ENCODE peak calls at places on chromosomes 16 and 17, in ten cellular contexts. V is GM20000; Z is fibroblast of the conjunctiva; D is fibroblast of pulmonary artery; R is mammary epithelial cell; N is A549; F is naive thymus-derived CD8-positive, alpha-beta T cell; J is sciatic nerve; I is stimulated activated CD8-positive, alpha-beta memory T cell treated with anti-CD3 and anti-CD28 coated beads, Interleukin-15, amount 100 ng/mL, for 24 hours; O is stimulated activated CD4-positive, alpha-beta T cell treated with anti-CD3 and anti-CD28 coated beads, Interleukin-1b, Interleukin-23, amount 100 ng/mL, for 24 hours. E is an unnamed sample.

GRCh38 chr16:19517424-19518089 is 4.3 kb downstream of the GDE1 start:
- DNase-seq in R (peak; percentile 79), I (no peak), J (no peak), F (no peak), N (peak; percentile 35), V (no peak), D (no peak), Z (no peak), O (no peak), E (no peak)

GRCh38 chr17:17606416-17607000 is 15.0 kb upstream of the PEMT start:
- DNase-seq in D (no peak), J (no peak), O (no peak), V (no peak), F (no peak), R (no peak), N (no peak), I (no peak), Z (no peak), E (no peak)

GRCh38 chr16:69406780-69407331 is 17.6 kb upstream of the CYB5B start:
- DNase-seq in J (no peak), V (no peak), F (no peak), I (no peak), Z (no peak), N (peak; percentile 92), R (no peak), D (no peak), O (no peak), E (no peak)

GRCh38 chr17:9225305-9226101 is 204.2 kb downstream of the NTN1 start:
- DNase-seq in F (no peak), D (no peak), J (no peak), Z (no peak), O (no peak), R (no peak), V (no peak), N (no peak), I (no peak), E (no peak)

GRCh38 chr17:33667052-33667509 is 374.0 kb upstream of the ASIC2 start:
- DNase-seq in F (no peak), O (no peak), J (no peak), D (no peak), N (peak; percentile 5), I (no peak), V (no peak), Z (no peak), R (no peak), E (peak; percentile 63)

GRCh38 chr17:61809816-61810392 is 53.4 kb downstream of the BRIP1 start:
- DNase-seq in O (no peak), F (no peak), N (no peak), R (peak; percentile 52), I (no peak), D (peak; percentile 79), Z (peak; percentile 48), V (no peak), J (no peak), E (no peak)

GRCh38 chr17:68004201-68004600 is 7.9 kb upstream of the C17orf58 start:
- DNase-seq in R (no peak), V (no peak), O (no peak), J (no peak), N (no peak), F (no peak), Z (no peak), D (no peak), I (no peak), E (no peak)

GRCh38 chr17:8393470-8394231 is 4.0 kb downstream of the RNF222 start:
- DNase-seq in N (no peak), D (no peak), R (peak; percentile 84), I (no peak), V (no peak), O (no peak), J (no peak), Z (no peak), F (peak; percentile 26), E (peak; percentile 41)

GRCh38 chr16:15970202-15970601 is 20.8 kb downstream of the ABCC1 start:
- DNase-seq in Z (no peak), O (no peak), J (no peak), F (no peak), I (no peak), V (no peak), D (no peak), N (peak; percentile 72), R (no peak), E (no peak)

GRCh38 chr17:68346448-68346847 is 55.2 kb downstream of the ARSG start:
- DNase-seq in R (no peak), I (peak; percentile 33), J (no peak), F (peak; percentile 53), V (peak; percentile 51), D (no peak), O (peak; percentile 59), N (no peak), Z (no peak), E (no peak)

GRCh38 chr17:50708050-50709000 is 611 bp upstream of the ANKRD40 start:
- DNase-seq in J (peak; percentile 44), R (no peak), V (peak; percentile 23), Z (no peak), I (no peak), N (peak; percentile 44), D (no peak), F (no peak), O (no peak), E (peak; percentile 58)

GRCh38 chr17:7549401-7550055 is 670 bp downstream of the TNFSF12 start:
- DNase-seq in F (no peak), V (peak; percentile 52), Z (no peak), N (peak; percentile 19), R (no peak), O (peak; percentile 22), D (no peak), J (no peak), I (no peak), E (no peak)

E was measured in MM.1S.